ENCODE peak calls at places on chromosomes 12 and 14, in eight cellular contexts. D, A, O, W, J, E, G and Y are unnamed samples.

GRCh38 chr12:54439521-54440255 is 20.6 kb upstream of the ITGA5 start:
- DNase-seq in D (no peak), A (peak; percentile 28), O (no peak), W (no peak), J (peak; percentile 72), E (no peak), G (peak; percentile 54), Y (peak; percentile 83)

GRCh38 chr12:68971404-68971803 is 38.4 kb upstream of the CPM start:
- DNase-seq in D (no peak), A (no peak), O (peak; percentile 67), W (no peak), J (no peak), E (no peak), G (no peak), Y (peak; percentile 80)

GRCh38 chr12:48279096-48279495 is 71.6 kb downstream of the ZNF641 start:
- DNase-seq in D (no peak), A (no peak), O (no peak), W (no peak), J (no peak), E (no peak), G (no peak), Y (no peak)

GRCh38 chr12:6868211-6869048 is 1.1 kb downstream of the TPI1 start:
- DNase-seq in D (no peak), A (no peak), O (no peak), W (no peak), J (no peak), E (no peak), G (no peak), Y (no peak)

GRCh38 chr14:95113476-95113875 is 43.9 kb downstream of the DICER1 start:
- DNase-seq in D (no peak), A (no peak), O (no peak), W (no peak), J (no peak), E (no peak), G (no peak), Y (no peak)

GRCh38 chr12:23204933-23205778 is 580.2 kb downstream of the ETNK1 start:
- DNase-seq in D (no peak), A (no peak), O (no peak), W (no peak), J (peak; percentile 50), E (peak; percentile 4), G (peak; percentile 37), Y (peak; percentile 44)

GRCh38 chr14:100608586-100609330 is 21.5 kb upstream of the BEGAIN start:
- DNase-seq in D (no peak), A (no peak), O (no peak), W (no peak), J (peak; percentile 12), E (no peak), G (no peak), Y (no peak)

GRCh38 chr12:1842183-1842904 is 22.0 kb downstream of the LRTM2 start:
- DNase-seq in D (no peak), A (no peak), O (no peak), W (no peak), J (peak; percentile 32), E (no peak), G (no peak), Y (no peak)

GRCh38 chr14:80536456-80536855 is 325.2 kb upstream of the DIO2 start:
- DNase-seq in D (no peak), A (no peak), O (no peak), W (no peak), J (no peak), E (no peak), G (no peak), Y (peak; percentile 20)

GRCh38 chr12:109770104-109770860 is 56.7 kb downstream of the FAM222A start:
- DNase-seq in D (no peak), A (peak; percentile 18), O (no peak), W (no peak), J (no peak), E (no peak), G (no peak), Y (no peak)

GRCh38 chr12:6750506-6750905 is 2.4 kb downstream of the MLF2 start:
- DNase-seq in D (no peak), A (no peak), O (no peak), W (no peak), J (no peak), E (no peak), G (no peak), Y (no peak)

GRCh38 chr12:87344699-87345098 is 684.5 kb downstream of the C12orf50 start:
- DNase-seq in D (no peak), A (no peak), O (no peak), W (no peak), J (no peak), E (no peak), G (no peak), Y (no peak)

GRCh38 chr12:120118710-120119097 is 2.2 kb upstream of the RAB35 start:
- DNase-seq in D (no peak), A (no peak), O (no peak), W (no peak), J (no peak), E (no peak), G (no peak), Y (no peak)

GRCh38 chr12:81502912-81503695 is 256.0 kb downstream of the PPFIA2 start:
- DNase-seq in D (no peak), A (no peak), O (peak; percentile 48), W (no peak), J (no peak), E (no peak), G (no peak), Y (peak; percentile 98)

GRCh38 chr12:1720494-1720893 is 29.6 kb downstream of the ADIPOR2 start:
- DNase-seq in D (no peak), A (no peak), O (no peak), W (no peak), J (no peak), E (no peak), G (no peak), Y (no peak)

GRCh38 chr14:104856869-104857860 is 7.9 kb upstream of the CEP170B start:
- DNase-seq in D (no peak), A (peak; percentile 40), O (no peak), W (no peak), J (no peak), E (no peak), G (no peak), Y (no peak)

GRCh38 chr12:59624732-59625455 is 29.1 kb downstream of the SLC16A7 start:
- DNase-seq in D (no peak), A (no peak), O (peak; percentile 52), W (no peak), J (no peak), E (no peak), G (no peak), Y (no peak)

GRCh38 chr12:103834897-103835390 is 6.1 kb downstream of the NT5DC3 start:
- DNase-seq in D (no peak), A (no peak), O (no peak), W (no peak), J (no peak), E (no peak), G (no peak), Y (no peak)

GRCh38 chr12:45431153-45431552 is 215.3 kb downstream of the ANO6 start:
- DNase-seq in D (no peak), A (no peak), O (no peak), W (no peak), J (no peak), E (no peak), G (no peak), Y (no peak)

GRCh38 chr12:88816201-88816600 is 235.9 kb upstream of the KITLG start:
- DNase-seq in D (no peak), A (no peak), O (no peak), W (no peak), J (no peak), E (no peak), G (no peak), Y (peak; percentile 1)

GRCh38 chr12:2318286-2318685 is 265.5 kb downstream of the CACNA1C start:
- DNase-seq in D (no peak), A (no peak), O (no peak), W (no peak), J (no peak), E (no peak), G (no peak), Y (no peak)

GRCh38 chr12:41512531-41512930 is 324.4 kb downstream of the PDZRN4 start:
- DNase-seq in D (no peak), A (no peak), O (no peak), W (no peak), J (no peak), E (no peak), G (no peak), Y (no peak)

GRCh38 chr14:50040401-50040775 is 76.0 kb downstream of the VCPKMT start:
- DNase-seq in D (no peak), A (no peak), O (no peak), W (peak; percentile 14), J (peak; percentile 53), E (no peak), G (no peak), Y (peak; percentile 86)

GRCh38 chr14:25231006-25231405 is 181.1 kb upstream of the STXBP6 start:
- DNase-seq in D (no peak), A (no peak), O (no peak), W (no peak), J (no peak), E (no peak), G (peak; percentile 27), Y (no peak)

GRCh38 chr12:120540445-120540844 is 6.3 kb downstream of the RNF10 start:
- DNase-seq in D (no peak), A (no peak), O (no peak), W (no peak), J (no peak), E (no peak), G (no peak), Y (no peak)

GRCh38 chr12:531951-532585 is 72.3 kb downstream of the B4GALNT3 start:
- DNase-seq in D (no peak), A (no peak), O (no peak), W (no peak), J (no peak), E (no peak), G (no peak), Y (no peak)

GRCh38 chr12:120725659-120726509 is at the start of gene ACADS:
- DNase-seq in D (peak; percentile 84), A (peak; percentile 58), O (no peak), W (peak; percentile 90), J (peak; percentile 99), E (peak; percentile 79), G (peak; percentile 75), Y (peak; percentile 78)

GRCh38 chr14:101505216-101505970 is 55.9 kb upstream of the DIO3 start:
- DNase-seq in D (no peak), A (no peak), O (no peak), W (no peak), J (no peak), E (no peak), G (no peak), Y (no peak)

GRCh38 chr12:119749666-119750065 is 81.7 kb downstream of the PRKAB1 start:
- DNase-seq in D (no peak), A (no peak), O (no peak), W (no peak), J (no peak), E (no peak), G (no peak), Y (no peak)

GRCh38 chr14:78637903-78638302 is 467.7 kb downstream of the NRXN3 start:
- DNase-seq in D (no peak), A (no peak), O (no peak), W (no peak), J (no peak), E (no peak), G (no peak), Y (no peak)